ENCODE peak calls at places on chromosomes 11 and 22, in seven cellular contexts. V, G, F, D, I, S and K are unnamed samples.

GRCh38 chr11:116658876-116659535 is 113.8 kb downstream of the BUD13 start:
- DNase-seq in I (no peak), V (no peak), F (no peak), D (no peak), G (no peak), S (no peak), K (no peak)

GRCh38 chr11:2466869-2467694 is 22.3 kb downstream of the KCNQ1 start:
- DNase-seq in I (no peak), V (no peak), D (no peak), G (peak; percentile 5), F (no peak), S (peak; percentile 76), K (no peak)

GRCh38 chr11:47182380-47182779 is 3.9 kb downstream of the PACSIN3 start:
- DNase-seq in F (no peak), S (no peak), D (no peak), V (no peak), G (no peak), I (no peak), K (no peak)

GRCh38 chr11:113104390-113105251 is 143.4 kb downstream of the NCAM1 start:
- DNase-seq in S (no peak), I (no peak), D (no peak), F (peak; percentile 52), V (no peak), G (no peak), K (no peak)

GRCh38 chr22:25853078-25853477 is 111.1 kb downstream of the MYO18B start:
- DNase-seq in S (no peak), G (peak; percentile 12), I (no peak), F (no peak), V (no peak), D (no peak), K (no peak)

GRCh38 chr11:129286813-129287212 is 88.8 kb upstream of the BARX2 start:
- DNase-seq in I (no peak), G (no peak), D (no peak), F (no peak), V (peak; percentile 5), S (no peak), K (no peak)

GRCh38 chr11:117606211-117606610 is 190.8 kb downstream of the DSCAML1 start:
- DNase-seq in V (no peak), F (no peak), G (no peak), I (no peak), S (no peak), D (no peak), K (no peak)

GRCh38 chr22:17912942-17913704 is 111.2 kb downstream of the MICAL3 start:
- DNase-seq in V (no peak), G (no peak), I (no peak), F (no peak), D (no peak), S (no peak), K (no peak)

GRCh38 chr11:57476223-57476882 is 16.0 kb downstream of the RTN4RL2 start:
- DNase-seq in F (peak; percentile 59), D (no peak), I (peak; percentile 41), G (no peak), V (no peak), S (no peak), K (no peak)

GRCh38 chr22:27331526-27332281 is 469.9 kb downstream of the MN1 start:
- DNase-seq in G (no peak), S (no peak), F (peak; percentile 72), V (peak; percentile 27), I (peak; percentile 48), D (no peak), K (no peak)

GRCh38 chr11:87439981-87440760 is 402.4 kb downstream of the TMEM135 start:
- DNase-seq in S (no peak), V (no peak), G (no peak), D (no peak), F (no peak), I (peak; percentile 54), K (no peak)

GRCh38 chr11:110366234-110366633 is 63.5 kb upstream of the FDX1 start:
- DNase-seq in S (no peak), D (no peak), G (no peak), F (no peak), V (peak; percentile 28), I (peak; percentile 57), K (no peak)

GRCh38 chr11:119912214-119912613 is 183.2 kb upstream of the NECTIN1 start:
- DNase-seq in D (no peak), V (no peak), F (no peak), I (no peak), G (no peak), S (no peak), K (no peak)
- H3K9ac ChIP-seq in D (no peak overlapping the region), V (no peak overlapping the region), F (no peak overlapping the region), I (no peak overlapping the region), G (no peak overlapping the region), S (no peak overlapping the region), K (no peak overlapping the region)

GRCh38 chr11:72983560-72983959 is 158.6 kb downstream of the FCHSD2 start:
- DNase-seq in V (no peak), F (no peak), G (no peak), I (no peak), S (no peak), D (no peak), K (no peak)
- H3K36me3 ChIP-seq in V (peaks cover 1% of the 10 kb centered on the region), F (peaks cover 15% of the 10 kb centered on the region), G (peaks cover 2% of the 10 kb centered on the region), I (peaks cover 28% of the 10 kb centered on the region), S (peaks cover 62% of the 10 kb centered on the region), D (no peaks in the 10 kb centered on the region), K (no peaks in the 10 kb centered on the region)

GRCh38 chr11:134069426-134069921 is 602 bp downstream of the JAM3 start:
- DNase-seq in S (no peak), G (no peak), F (peak; percentile 71), I (peak; percentile 72), V (peak; percentile 31), D (no peak), K (no peak)
- H3K4me1 ChIP-seq in S (peaks cover 28% of the 10 kb centered on the region), G (peaks cover 10% of the 10 kb centered on the region), F (peaks cover 21% of the 10 kb centered on the region), I (peaks cover 10% of the 10 kb centered on the region), V (peaks cover 2% of the 10 kb centered on the region), D (no peaks in the 10 kb centered on the region), K (no peaks in the 10 kb centered on the region)

DNA sequence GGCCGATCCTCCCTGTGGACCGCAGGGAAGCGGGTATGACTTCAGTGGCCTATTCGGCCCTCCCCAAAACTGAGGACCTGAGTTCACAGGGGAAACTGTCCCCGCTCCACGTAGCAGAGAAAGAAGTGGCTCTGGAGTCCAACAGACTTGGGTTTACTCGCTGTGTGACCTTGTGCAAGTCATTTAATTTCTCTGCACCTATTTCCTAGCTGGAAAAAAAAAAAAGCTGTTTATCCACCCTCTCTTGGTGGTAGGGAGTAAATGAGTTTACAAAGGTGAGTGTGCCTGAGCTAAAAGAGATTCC is 2.2 kb downstream of the SPON1 start:
- DNase-seq in S (no peak), G (no peak), I (no peak), F (no peak), D (no peak), V (no peak), K (no peak)
- H3K9ac ChIP-seq in S (no peak overlapping the region), G (no peak overlapping the region), I (peak overlapping the region; percentile 87), F (no peak overlapping the region), D (no peak overlapping the region), V (no peak overlapping the region), K (peak overlapping the region; percentile 83)

DNA sequence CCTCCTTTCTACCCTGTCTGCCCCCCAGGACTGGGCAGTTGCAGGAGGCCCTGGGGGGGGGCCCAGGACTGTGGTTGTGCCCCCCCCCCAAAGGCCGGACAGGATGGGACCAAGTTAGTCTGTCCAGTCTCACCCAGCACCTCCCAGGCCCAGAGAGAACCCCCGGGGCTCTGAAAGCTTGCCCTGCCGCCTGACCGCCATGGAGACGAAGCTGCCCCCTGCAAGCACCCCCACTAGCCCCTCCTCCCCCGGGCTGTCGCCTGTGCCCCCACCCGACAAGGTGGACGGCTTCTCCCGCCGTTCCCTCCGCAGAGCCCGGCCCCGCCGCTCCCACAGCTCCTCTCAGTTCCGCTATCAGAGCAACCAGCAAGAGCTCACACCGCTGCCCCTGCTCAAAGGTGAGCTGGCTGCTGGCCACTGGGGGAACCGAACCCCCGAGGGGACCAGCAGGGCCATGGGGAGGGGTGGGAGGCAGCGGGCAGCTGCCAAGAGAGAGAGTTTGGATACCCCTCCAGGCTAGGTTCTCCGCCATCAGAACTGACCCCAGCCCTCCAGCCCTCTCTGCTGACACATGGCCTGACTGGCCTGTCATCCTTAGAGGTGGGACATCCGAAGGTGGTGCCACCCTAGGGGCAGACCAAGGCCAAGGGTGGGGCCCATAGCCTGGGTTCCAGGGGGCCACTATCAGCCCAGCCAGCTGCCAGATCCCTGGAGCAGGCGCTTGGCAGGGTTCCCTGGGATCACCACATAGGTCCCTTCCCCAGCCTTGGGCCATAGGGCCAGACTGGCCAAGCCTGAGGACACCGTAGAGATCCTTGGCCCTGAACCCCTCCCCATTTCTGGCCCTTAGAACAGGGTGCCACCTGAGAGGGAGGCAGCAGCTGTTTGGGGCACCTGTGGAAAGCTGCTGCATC is 1.3 kb downstream of the PPP2R5B start:
- DNase-seq in V (no peak), S (no peak), D (no peak), G (no peak), I (no peak), F (peak; percentile 31), K (no peak)
- H3K36me3 ChIP-seq in V (peaks cover 28% of the 10 kb centered on the region), S (peaks cover 10% of the 10 kb centered on the region), D (no peaks in the 10 kb centered on the region), G (no peaks in the 10 kb centered on the region), I (peaks cover 17% of the 10 kb centered on the region), F (no peaks in the 10 kb centered on the region), K (peaks cover 6% of the 10 kb centered on the region)

GRCh38 chr11:45025716-45026492 is 75.2 kb upstream of the TP53I11 start:
- DNase-seq in D (no peak), F (no peak), G (no peak), I (no peak), S (peak; percentile 62), V (peak; percentile 22), K (no peak)
- H3K4me1 ChIP-seq in D (no peaks in the 10 kb centered on the region), F (peaks cover 9% of the 10 kb centered on the region), G (no peaks in the 10 kb centered on the region), I (peaks cover 21% of the 10 kb centered on the region), S (peaks cover 9% of the 10 kb centered on the region), V (peaks cover 13% of the 10 kb centered on the region), K (peaks cover 15% of the 10 kb centered on the region)

DNA sequence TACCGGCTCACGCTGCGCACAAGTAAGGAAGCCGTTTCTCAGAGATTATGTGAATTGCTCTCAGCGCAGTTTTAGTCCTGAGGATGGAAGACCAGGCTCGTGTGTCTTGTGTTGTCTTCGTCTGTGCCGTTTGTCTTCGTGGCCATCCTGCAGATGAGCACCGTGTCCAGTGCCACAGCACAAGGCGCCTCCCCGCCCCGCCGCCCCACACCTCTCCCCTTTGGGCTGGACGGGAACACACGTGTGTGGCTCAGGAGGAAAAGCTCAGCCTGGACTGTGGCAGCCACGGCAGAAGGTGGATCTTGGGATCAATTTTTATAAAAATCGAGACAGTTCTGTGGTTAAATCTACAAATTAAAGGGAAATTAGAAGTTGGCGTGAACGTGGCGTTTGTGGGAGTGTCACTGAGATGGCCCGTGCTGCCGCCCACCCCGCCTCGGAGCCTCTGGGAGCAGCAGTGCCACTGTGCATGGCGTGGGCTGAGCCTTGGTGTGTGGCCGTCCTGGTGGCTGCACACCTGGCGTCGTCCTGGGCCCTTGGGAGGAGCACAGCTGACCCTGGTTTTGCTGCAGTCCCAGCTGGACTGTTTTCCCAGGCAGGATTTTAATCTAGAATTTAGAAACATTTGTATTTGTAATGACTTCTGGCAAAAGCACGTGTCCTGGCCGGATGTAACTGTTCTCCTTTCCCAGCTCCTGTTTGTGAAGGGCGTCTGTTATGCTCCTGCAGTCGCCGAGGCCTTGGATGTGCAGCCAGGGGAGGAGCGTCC is 25.8 kb downstream of the MUC6 start:
- DNase-seq in S (no peak), G (no peak), I (no peak), D (no peak), V (no peak), F (no peak), K (no peak)
- H3K9ac ChIP-seq in S (no peak overlapping the region), G (no peak overlapping the region), I (no peak overlapping the region), D (no peak overlapping the region), V (no peak overlapping the region), F (no peak overlapping the region), K (no peak overlapping the region)